ENCODE peak calls at places on chromosomes 6 and 20, in five cellular contexts. One of them, this sample, is unnamed.

GRCh38 chr6:47419621-47420020 is 58.0 kb upstream of the CD2AP start:
- DNase-seq in COR-L47: no peak
- DNase-seq in Right ventricle myocardium superior: no peak
- DNase-seq in AML-193: no peak
- DNase-seq in neural progenitor cell: no peak
- DNase-seq in this sample: no peak

GRCh38 chr20:50794846-50795634 is at the start of gene BCAS4:
- DNase-seq in Right ventricle myocardium superior: peak; percentile 81
- DNase-seq in AML-193: peak; percentile 30
- DNase-seq in neural progenitor cell: peak; percentile 95
- DNase-seq in COR-L47: peak; percentile 43
- DNase-seq in this sample: peak; percentile 84

GRCh38 chr20:62640870-62641748 is 1.2 kb upstream of the SLCO4A1 start:
- DNase-seq in AML-193: peak; percentile 22
- DNase-seq in neural progenitor cell: no peak
- DNase-seq in COR-L47: no peak
- DNase-seq in Right ventricle myocardium superior: no peak
- DNase-seq in this sample: no peak

GRCh38 chr20:58706975-58707681 is 14.5 kb downstream of the NPEPL1 start:
- DNase-seq in AML-193: no peak
- DNase-seq in neural progenitor cell: no peak
- DNase-seq in Right ventricle myocardium superior: peak; percentile 24
- DNase-seq in COR-L47: no peak
- DNase-seq in this sample: peak; percentile 6

GRCh38 chr20:54208492-54209044 is 681 bp downstream of the PFDN4 start:
- DNase-seq in COR-L47: no peak
- DNase-seq in Right ventricle myocardium superior: no peak
- DNase-seq in neural progenitor cell: peak; percentile 38
- DNase-seq in AML-193: no peak
- DNase-seq in this sample: peak; percentile 7

GRCh38 chr6:14763139-14763538 is 482.7 kb upstream of the JARID2 start:
- DNase-seq in neural progenitor cell: no peak
- DNase-seq in Right ventricle myocardium superior: no peak
- DNase-seq in COR-L47: no peak
- DNase-seq in AML-193: no peak
- DNase-seq in this sample: no peak

GRCh38 chr20:49823152-49823847 is 10.7 kb downstream of the SLC9A8 start:
- DNase-seq in AML-193: no peak
- DNase-seq in COR-L47: no peak
- DNase-seq in Right ventricle myocardium superior: no peak
- DNase-seq in neural progenitor cell: no peak
- DNase-seq in this sample: no peak

GRCh38 chr20:44072381-44072780 is 114.6 kb downstream of the JPH2 start:
- DNase-seq in COR-L47: no peak
- DNase-seq in AML-193: no peak
- DNase-seq in Right ventricle myocardium superior: no peak
- DNase-seq in neural progenitor cell: no peak
- DNase-seq in this sample: no peak

GRCh38 chr6:16759646-16760535 is 1.4 kb downstream of the ATXN1 start:
- DNase-seq in neural progenitor cell: peak; percentile 84
- DNase-seq in AML-193: peak; percentile 75
- DNase-seq in Right ventricle myocardium superior: peak; percentile 96
- DNase-seq in COR-L47: peak; percentile 34
- DNase-seq in this sample: peak; percentile 44

GRCh38 chr6:4405609-4406212 is 270.3 kb upstream of the ECI2 start:
- DNase-seq in AML-193: no peak
- DNase-seq in neural progenitor cell: peak; percentile 71
- DNase-seq in Right ventricle myocardium superior: no peak
- DNase-seq in COR-L47: no peak
- DNase-seq in this sample: no peak

GRCh38 chr6:7201732-7202541 is 94.2 kb downstream of the RREB1 start:
- DNase-seq in AML-193: peak; percentile 97
- DNase-seq in Right ventricle myocardium superior: peak; percentile 78
- DNase-seq in COR-L47: no peak
- DNase-seq in neural progenitor cell: no peak
- DNase-seq in this sample: no peak

GRCh38 chr20:62405108-62405980 is 1.7 kb downstream of the CABLES2 start:
- DNase-seq in Right ventricle myocardium superior: peak; percentile 70
- DNase-seq in AML-193: no peak
- DNase-seq in neural progenitor cell: peak; percentile 83
- DNase-seq in COR-L47: no peak
- DNase-seq in this sample: peak; percentile 68

GRCh38 chr20:44614525-44614924 is 32.1 kb downstream of the PKIG start:
- DNase-seq in COR-L47: no peak
- DNase-seq in AML-193: no peak
- DNase-seq in neural progenitor cell: no peak
- DNase-seq in Right ventricle myocardium superior: peak; percentile 79
- DNase-seq in this sample: no peak

GRCh38 chr6:85278456-85279035 is 171.3 kb upstream of the NT5E start:
- DNase-seq in COR-L47: no peak
- DNase-seq in AML-193: no peak
- DNase-seq in Right ventricle myocardium superior: no peak
- DNase-seq in neural progenitor cell: no peak
- DNase-seq in this sample: no peak

GRCh38 chr20:38804682-38805501 is 605 bp upstream of the PPP1R16B start:
- DNase-seq in COR-L47: no peak
- DNase-seq in neural progenitor cell: peak; percentile 91
- DNase-seq in AML-193: no peak
- DNase-seq in Right ventricle myocardium superior: no peak
- DNase-seq in this sample: peak; percentile 14

GRCh38 chr6:83086751-83087150 is 19.3 kb downstream of the DOP1A start:
- DNase-seq in Right ventricle myocardium superior: no peak
- DNase-seq in neural progenitor cell: no peak
- DNase-seq in COR-L47: no peak
- DNase-seq in AML-193: no peak
- DNase-seq in this sample: no peak

GRCh38 chr6:14396826-14397517 is 279.4 kb downstream of the CD83 start:
- DNase-seq in COR-L47: no peak
- DNase-seq in neural progenitor cell: peak; percentile 77
- DNase-seq in Right ventricle myocardium superior: no peak
- DNase-seq in AML-193: no peak
- DNase-seq in this sample: no peak

GRCh38 chr6:44086931-44087574 is 40.2 kb downstream of the MRPL14 start:
- DNase-seq in COR-L47: peak; percentile 19
- DNase-seq in Right ventricle myocardium superior: peak; percentile 76
- DNase-seq in AML-193: no peak
- DNase-seq in neural progenitor cell: no peak
- DNase-seq in this sample: no peak

GRCh38 chr6:13172294-13172693 is 156.0 kb downstream of the TBC1D7 start:
- DNase-seq in Right ventricle myocardium superior: no peak
- DNase-seq in AML-193: no peak
- DNase-seq in neural progenitor cell: no peak
- DNase-seq in COR-L47: no peak
- DNase-seq in this sample: no peak

GRCh38 chr6:167119680-167120556 is 3.0 kb upstream of the CCR6 start:
- DNase-seq in AML-193: no peak
- DNase-seq in neural progenitor cell: no peak
- DNase-seq in Right ventricle myocardium superior: no peak
- DNase-seq in COR-L47: peak; percentile 7
- DNase-seq in this sample: no peak

GRCh38 chr20:24382775-24383174 is 86.7 kb upstream of the SYNDIG1 start:
- DNase-seq in Right ventricle myocardium superior: no peak
- DNase-seq in neural progenitor cell: no peak
- DNase-seq in AML-193: no peak
- DNase-seq in COR-L47: peak; percentile 71
- DNase-seq in this sample: no peak

GRCh38 chr20:43187476-43188233 is 2.1 kb downstream of the PTPRT start:
- DNase-seq in neural progenitor cell: peak; percentile 77
- DNase-seq in AML-193: peak; percentile 19
- DNase-seq in Right ventricle myocardium superior: peak; percentile 82
- DNase-seq in COR-L47: no peak
- DNase-seq in this sample: peak; percentile 77

GRCh38 chr6:26594730-26595632 is 1.8 kb upstream of the ABT1 start:
- DNase-seq in COR-L47: peak; percentile 23
- DNase-seq in neural progenitor cell: peak; percentile 70
- DNase-seq in AML-193: no peak
- DNase-seq in Right ventricle myocardium superior: no peak
- DNase-seq in this sample: peak; percentile 71

GRCh38 chr6:112899541-112899940 is 552.4 kb downstream of the RFPL4B start:
- DNase-seq in AML-193: no peak
- DNase-seq in COR-L47: no peak
- DNase-seq in Right ventricle myocardium superior: no peak
- DNase-seq in neural progenitor cell: no peak
- DNase-seq in this sample: no peak

GRCh38 chr20:24948939-24949679 is at the start of gene CST7:
- DNase-seq in AML-193: peak; percentile 88
- DNase-seq in COR-L47: no peak
- DNase-seq in neural progenitor cell: no peak
- DNase-seq in Right ventricle myocardium superior: peak; percentile 65
- DNase-seq in this sample: no peak

GRCh38 chr20:37007898-37008649 is 56.6 kb upstream of the SAMHD1 start:
- DNase-seq in COR-L47: no peak
- DNase-seq in AML-193: peak; percentile 65
- DNase-seq in neural progenitor cell: no peak
- DNase-seq in Right ventricle myocardium superior: no peak
- DNase-seq in this sample: no peak

GRCh38 chr6:139080255-139080920 is 51.8 kb downstream of the ABRACL start:
- DNase-seq in neural progenitor cell: no peak
- DNase-seq in Right ventricle myocardium superior: no peak
- DNase-seq in AML-193: no peak
- DNase-seq in COR-L47: no peak
- DNase-seq in this sample: no peak

GRCh38 chr6:90472716-90473115 is 114.2 kb downstream of the MAP3K7 start:
- DNase-seq in AML-193: no peak
- DNase-seq in COR-L47: no peak
- DNase-seq in neural progenitor cell: no peak
- DNase-seq in Right ventricle myocardium superior: no peak
- DNase-seq in this sample: no peak

GRCh38 chr6:55276745-55277627 is 50.3 kb upstream of the GFRAL start:
- DNase-seq in AML-193: peak; percentile 59
- DNase-seq in neural progenitor cell: peak; percentile 71
- DNase-seq in Right ventricle myocardium superior: peak; percentile 52
- DNase-seq in COR-L47: peak; percentile 33
- DNase-seq in this sample: peak; percentile 48

GRCh38 chr6:41199427-41200246 is 1.3 kb downstream of the TREML2 start:
- DNase-seq in neural progenitor cell: no peak
- DNase-seq in Right ventricle myocardium superior: no peak
- DNase-seq in AML-193: peak; percentile 24
- DNase-seq in COR-L47: no peak
- DNase-seq in this sample: no peak

GRCh38 chr20:577167-577791 is 32.8 kb downstream of the TCF15 start:
- DNase-seq in COR-L47: no peak
- DNase-seq in neural progenitor cell: peak; percentile 58
- DNase-seq in AML-193: peak; percentile 29
- DNase-seq in Right ventricle myocardium superior: no peak
- DNase-seq in this sample: peak; percentile 58

GRCh38 chr6:98547151-98547550 is 287.2 kb upstream of the POU3F2 start:
- DNase-seq in Right ventricle myocardium superior: no peak
- DNase-seq in AML-193: no peak
- DNase-seq in neural progenitor cell: no peak
- DNase-seq in COR-L47: no peak
- DNase-seq in this sample: no peak

GRCh38 chr6:20808984-20809383 is 274.7 kb downstream of the CDKAL1 start:
- DNase-seq in AML-193: no peak
- DNase-seq in Right ventricle myocardium superior: no peak
- DNase-seq in COR-L47: no peak
- DNase-seq in neural progenitor cell: no peak
- DNase-seq in this sample: no peak

GRCh38 chr6:131173680-131174079 is 38.4 kb downstream of the AKAP7 start:
- DNase-seq in AML-193: no peak
- DNase-seq in neural progenitor cell: no peak
- DNase-seq in Right ventricle myocardium superior: no peak
- DNase-seq in COR-L47: no peak
- DNase-seq in this sample: peak; percentile 91

GRCh38 chr20:48879609-48880008 is 41.9 kb upstream of the ARFGEF2 start:
- DNase-seq in AML-193: peak; percentile 22
- DNase-seq in Right ventricle myocardium superior: peak; percentile 55
- DNase-seq in COR-L47: no peak
- DNase-seq in neural progenitor cell: no peak
- DNase-seq in this sample: no peak

GRCh38 chr20:63124092-63124781 is 91.7 kb downstream of the YTHDF1 start:
- DNase-seq in COR-L47: no peak
- DNase-seq in AML-193: no peak
- DNase-seq in Right ventricle myocardium superior: peak; percentile 17
- DNase-seq in neural progenitor cell: no peak
- DNase-seq in this sample: peak; percentile 3

GRCh38 chr6:77463881-77464867 is 883 bp upstream of the HTR1B start:
- DNase-seq in COR-L47: no peak
- DNase-seq in AML-193: no peak
- DNase-seq in neural progenitor cell: peak; percentile 68
- DNase-seq in Right ventricle myocardium superior: no peak
- DNase-seq in this sample: no peak

GRCh38 chr6:53347921-53348435 is 772 bp downstream of the ELOVL5 start:
- DNase-seq in COR-L47: peak; percentile 58
- DNase-seq in neural progenitor cell: peak; percentile 86
- DNase-seq in AML-193: peak; percentile 52
- DNase-seq in Right ventricle myocardium superior: peak; percentile 81
- DNase-seq in this sample: peak; percentile 88

This sample was measured in HAP-1.